ENCODE peak calls at places on chromosome 17, in four cellular contexts. Q, D, G and U are unnamed samples.
A peak's percentile ranks its signal among the peaks of the same experiment; 100 is the strongest.

GRCh38 chr17:81549826-81550225 is 2.3 kb downstream of the FAAP100 start:
- DNase-seq in G (no peak), Q (no peak), D (no peak), U (no peak)

GRCh38 chr17:21388066-21388465 is 11.9 kb downstream of the KCNJ12 start:
- DNase-seq in G (no peak), D (no peak), Q (no peak), U (no peak)

GRCh38 chr17:57045868-57046671 is 39.0 kb upstream of the AKAP1 start:
- DNase-seq in Q (no peak), G (peak; percentile 9), D (peak; percentile 39), U (no peak)

GRCh38 chr17:14784997-14785696 is 480.0 kb downstream of the PMP22 start:
- DNase-seq in Q (no peak), D (no peak), G (peak; percentile 44), U (peak; percentile 17)

GRCh38 chr17:77501751-77502625 is 361.2 kb downstream of the SEC14L1 start:
- DNase-seq in Q (no peak), G (no peak), D (no peak), U (no peak)

GRCh38 chr17:43418441-43419374 is 19.9 kb downstream of the ARL4D start:
- DNase-seq in D (peak; percentile 82), G (no peak), Q (no peak), U (no peak)

GRCh38 chr17:5509482-5509881 is 23.1 kb downstream of the MIS12 start:
- DNase-seq in Q (no peak), G (no peak), D (peak; percentile 28), U (no peak)

GRCh38 chr17:65246252-65246651 is 109.1 kb downstream of the RGS9 start:
- DNase-seq in Q (no peak), G (no peak), D (no peak), U (no peak)

GRCh38 chr17:65231662-65232335 is 94.6 kb downstream of the RGS9 start:
- DNase-seq in G (peak; percentile 19), D (peak; percentile 94), Q (peak; percentile 87), U (no peak)

GRCh38 chr17:29612404-29613370 is 10.0 kb downstream of the CORO6 start:
- DNase-seq in D (no peak), G (no peak), Q (no peak), U (no peak)

GRCh38 chr17:38730526-38731379 is 612 bp downstream of the CISD3 start:
- DNase-seq in D (peak; percentile 84), G (no peak), Q (no peak), U (no peak)

GRCh38 chr17:79294459-79295071 is 219.9 kb downstream of the ENGASE start:
- DNase-seq in Q (peak; percentile 84), G (peak; percentile 41), D (peak; percentile 52), U (peak; percentile 30)

GRCh38 chr17:36731091-36731490 is 129.7 kb downstream of the MRM1 start:
- DNase-seq in D (no peak), G (no peak), Q (peak; percentile 49), U (no peak)

GRCh38 chr17:80819422-80820164 is 172.0 kb upstream of the CHMP6 start:
- DNase-seq in G (no peak), D (no peak), Q (no peak), U (no peak)

GRCh38 chr17:55348749-55349354 is 72.8 kb downstream of the MMD start:
- DNase-seq in Q (no peak), G (peak; percentile 17), D (peak; percentile 59), U (no peak)

GRCh38 chr17:83056583-83057396 is 22.6 kb upstream of the METRNL start:
- DNase-seq in G (no peak), D (peak; percentile 74), Q (no peak), U (no peak)

GRCh38 chr17:16322636-16323035 is 30.6 kb downstream of the CENPV start:
- DNase-seq in Q (no peak), G (no peak), D (no peak), U (no peak)

GRCh38 chr17:290626-291025 is 62.0 kb downstream of the RPH3AL start:
- DNase-seq in G (no peak), D (no peak), Q (no peak), U (no peak)

GRCh38 chr17:73269791-73270190 is 8.1 kb upstream of the CPSF4L start:
- DNase-seq in G (no peak), D (no peak), Q (no peak), U (no peak)

GRCh38 chr17:62592305-62593099 is 35.0 kb upstream of the MRC2 start:
- DNase-seq in D (no peak), G (no peak), Q (no peak), U (no peak)

GRCh38 chr17:33112763-33113162 is 121.1 kb downstream of the SPACA3 start:
- DNase-seq in Q (no peak), D (peak; percentile 91), G (no peak), U (no peak)

GRCh38 chr17:64384253-64385186 is 6.1 kb downstream of the PECAM1 start:
- DNase-seq in G (no peak), Q (no peak), D (peak; percentile 98), U (no peak)

GRCh38 chr17:3669548-3669947 is 936 bp downstream of the EMC6 start:
- DNase-seq in D (no peak), Q (no peak), G (no peak), U (no peak)

GRCh38 chr17:10001296-10001904 is 96.3 kb upstream of the RCVRN start:
- DNase-seq in G (no peak), Q (no peak), D (no peak), U (no peak)

GRCh38 chr17:31318298-31319190 is 2.9 kb downstream of the EVI2A start:
- DNase-seq in G (peak; percentile 54), D (peak; percentile 46), Q (no peak), U (peak; percentile 10)

GRCh38 chr17:60165976-60166375 is 16.2 kb downstream of the CA4 start:
- DNase-seq in Q (no peak), G (no peak), D (peak; percentile 49), U (no peak)

GRCh38 chr17:10177921-10178788 is 20.3 kb downstream of the GAS7 start:
- DNase-seq in Q (no peak), D (no peak), G (no peak), U (no peak)

GRCh38 chr17:79024901-79025737 is 1.1 kb downstream of the C1QTNF1 start:
- DNase-seq in Q (no peak), D (peak; percentile 34), G (no peak), U (no peak)

GRCh38 chr17:74798239-74798707 is 22.1 kb upstream of the NAT9 start:
- DNase-seq in Q (no peak), D (peak; percentile 83), G (no peak), U (no peak)